ENCODE peak calls at places on chromosomes 1 and 21, in ten cellular contexts. V is GM12891, Y is H1, T is A549, J is ovary, S is transverse colon, P is gastrocnemius medialis, C is lower leg skin, L is K562, N is NB4. Q is an unnamed sample.

GRCh38 chr1:21490774-21491482 is 18.3 kb upstream of the ALPL start:
- DNase-seq in C (no peak), P (no peak), Y (no peak), T (peak), S (peak), J (no peak), L (peak), N (peak), V (no peak), Q (peak)

GRCh38 chr1:111971396-111971795 is 18.1 kb downstream of the KCND3 start:
- DNase-seq in C (no peak), N (no peak), V (no peak), Y (no peak), L (no peak), J (no peak), T (no peak), S (no peak), P (no peak), Q (no peak)

GRCh38 chr1:175420491-175420827 is 227.9 kb upstream of the KIAA0040 start:
- DNase-seq in P (no peak), C (no peak), J (no peak), S (no peak), Y (no peak), T (no peak), L (no peak), N (no peak), V (no peak), Q (no peak)

GRCh38 chr1:38476784-38477175 is 382.8 kb downstream of the RRAGC start:
- DNase-seq in C (no peak), J (no peak), S (no peak), P (no peak), T (no peak), V (no peak), N (no peak), L (no peak), Y (no peak), Q (no peak)

GRCh38 chr1:52645261-52645660 is 12.3 kb downstream of the SHISAL2A start:
- DNase-seq in T (no peak), C (no peak), P (no peak), L (no peak), V (no peak), S (no peak), N (no peak), Y (no peak), J (no peak), Q (no peak)

GRCh38 chr1:145824499-145824842 is 471 bp downstream of the POLR3C start:
- DNase-seq in C (no peak), T (peak), J (no peak), Y (no peak), P (no peak), L (no peak), V (no peak), S (no peak), N (no peak), Q (peak)

GRCh38 chr1:56025942-56026341 is 553.4 kb downstream of the PLPP3 start:
- DNase-seq in L (no peak), V (no peak), Y (no peak), S (no peak), N (no peak), T (no peak), C (no peak), J (no peak), P (no peak), Q (no peak)

GRCh38 chr1:187038789-187039188 is 210.0 kb downstream of the PLA2G4A start:
- DNase-seq in T (no peak), S (no peak), V (no peak), P (no peak), C (no peak), Y (no peak), J (no peak), L (no peak), N (peak), Q (no peak)

GRCh38 chr1:17573518-17574041 is 34.1 kb downstream of the ARHGEF10L start:
- DNase-seq in Y (no peak), N (no peak), L (no peak), C (no peak), P (no peak), J (no peak), T (no peak), S (no peak), V (no peak), Q (no peak)

GRCh38 chr1:143735764-143736461 is 235.9 kb downstream of the FAM72C start:
- DNase-seq in N (peak), C (no peak), P (no peak), L (no peak), T (peak), V (no peak), Y (peak), S (no peak), J (no peak), Q (no peak)

GRCh38 chr1:69246109-69246508 is 321.6 kb upstream of the LRRC7 start:
- DNase-seq in S (no peak), N (no peak), J (no peak), V (no peak), C (no peak), Y (no peak), T (no peak), P (no peak), L (no peak), Q (no peak)

GRCh38 chr1:245939756-245940345 is 567.2 kb downstream of the SMYD3 start:
- DNase-seq in V (no peak), J (no peak), P (no peak), N (no peak), L (no peak), Y (no peak), T (no peak), S (no peak), C (no peak), Q (no peak)

GRCh38 chr1:55156093-55156492 is 59.1 kb downstream of the USP24 start:
- DNase-seq in V (no peak), P (no peak), L (no peak), N (no peak), S (no peak), C (no peak), Y (no peak), T (no peak), J (no peak), Q (no peak)

GRCh38 chr1:55504306-55504706 is 289.1 kb upstream of the USP24 start:
- DNase-seq in L (no peak), J (no peak), C (no peak), V (no peak), Y (no peak), P (no peak), S (peak), T (no peak), N (no peak), Q (no peak)

GRCh38 chr1:51484591-51484990 is 34.5 kb downstream of the EPS15 start:
- DNase-seq in N (no peak), S (no peak), Y (no peak), C (no peak), L (no peak), J (no peak), T (no peak), P (no peak), V (no peak), Q (no peak)

GRCh38 chr1:110780600-110781484 is 92.1 kb upstream of the CD53 start:
- DNase-seq in P (peak), Y (peak), S (peak), N (peak), L (peak), V (peak), T (peak), J (peak), C (peak), Q (peak)

GRCh38 chr1:1424623-1425229 is 3.6 kb upstream of the ANKRD65 start:
- DNase-seq in N (no peak), Y (no peak), J (no peak), V (no peak), L (no peak), T (no peak), P (no peak), S (no peak), C (no peak), Q (no peak)

GRCh38 chr1:45327644-45328515 is 1.2 kb downstream of the HPDL start:
- DNase-seq in N (peak), C (no peak), L (peak), P (no peak), T (no peak), J (no peak), Y (peak), V (no peak), S (peak), Q (peak)

GRCh38 chr1:89873757-89874156 is 52.9 kb downstream of the LRRC8D start:
- DNase-seq in T (no peak), P (no peak), N (no peak), C (no peak), J (no peak), S (no peak), V (no peak), L (no peak), Y (no peak), Q (peak)

GRCh38 chr21:17780539-17780938 is 38.6 kb downstream of the C21orf91 start:
- DNase-seq in V (no peak), P (no peak), C (no peak), N (peak), J (no peak), Y (no peak), L (no peak), T (no peak), S (peak), Q (no peak)

GRCh38 chr1:40381268-40382109 is 8.0 kb downstream of the SMAP2 start:
- DNase-seq in C (no peak), Y (no peak), S (no peak), T (no peak), L (no peak), V (no peak), J (no peak), N (peak), P (no peak), Q (peak)

GRCh38 chr1:164733070-164733469 is 174.1 kb downstream of the PBX1 start:
- DNase-seq in L (no peak), N (peak), P (no peak), Y (no peak), T (peak), C (no peak), S (no peak), V (no peak), J (no peak), Q (no peak)

GRCh38 chr1:90726716-90727480 is 9.8 kb upstream of the BARHL2 start:
- DNase-seq in J (no peak), S (no peak), Y (peak), V (no peak), P (no peak), N (no peak), L (no peak), C (no peak), T (no peak), Q (no peak)

GRCh38 chr1:108199231-108199657 is 899 bp downstream of the SLC25A24 start:
- DNase-seq in N (peak), C (no peak), L (no peak), S (peak), J (no peak), V (no peak), T (peak), P (no peak), Y (no peak), Q (no peak)

GRCh38 chr1:220516014-220516721 is 11.8 kb upstream of the MARK1 start:
- DNase-seq in V (no peak), Y (no peak), L (no peak), P (no peak), N (no peak), C (no peak), S (no peak), J (no peak), T (no peak), Q (no peak)

GRCh38 chr1:161159915-161160248 is 582 bp downstream of the USP21 start:
- DNase-seq in J (no peak), N (no peak), C (no peak), P (no peak), V (no peak), T (no peak), Y (no peak), L (no peak), S (no peak), Q (no peak)

GRCh38 chr1:207826557-207827487 is 75.0 kb downstream of the CD46 start:
- DNase-seq in V (no peak), C (no peak), S (peak), Y (no peak), L (no peak), P (no peak), J (peak), T (peak), N (peak), Q (peak)
- TF ChIP-seq POLR2A in V (no peak), C (no peak), S (peak), Y (no peak), L (no peak), P (no peak), J (no peak), T (no peak), N (no peak), Q (no peak)

GRCh38 chr1:204162498-204163074 is 3.6 kb downstream of the REN start:
- DNase-seq in P (peak), L (peak), J (peak), V (peak), Y (peak), N (peak), S (peak), T (peak), C (peak), Q (peak)
- TF ChIP-seq POLR2A in P (no peak), L (no peak), J (no peak), V (no peak), Y (no peak), N (no peak), S (no peak), T (no peak), C (no peak), Q (no peak)

DNA sequence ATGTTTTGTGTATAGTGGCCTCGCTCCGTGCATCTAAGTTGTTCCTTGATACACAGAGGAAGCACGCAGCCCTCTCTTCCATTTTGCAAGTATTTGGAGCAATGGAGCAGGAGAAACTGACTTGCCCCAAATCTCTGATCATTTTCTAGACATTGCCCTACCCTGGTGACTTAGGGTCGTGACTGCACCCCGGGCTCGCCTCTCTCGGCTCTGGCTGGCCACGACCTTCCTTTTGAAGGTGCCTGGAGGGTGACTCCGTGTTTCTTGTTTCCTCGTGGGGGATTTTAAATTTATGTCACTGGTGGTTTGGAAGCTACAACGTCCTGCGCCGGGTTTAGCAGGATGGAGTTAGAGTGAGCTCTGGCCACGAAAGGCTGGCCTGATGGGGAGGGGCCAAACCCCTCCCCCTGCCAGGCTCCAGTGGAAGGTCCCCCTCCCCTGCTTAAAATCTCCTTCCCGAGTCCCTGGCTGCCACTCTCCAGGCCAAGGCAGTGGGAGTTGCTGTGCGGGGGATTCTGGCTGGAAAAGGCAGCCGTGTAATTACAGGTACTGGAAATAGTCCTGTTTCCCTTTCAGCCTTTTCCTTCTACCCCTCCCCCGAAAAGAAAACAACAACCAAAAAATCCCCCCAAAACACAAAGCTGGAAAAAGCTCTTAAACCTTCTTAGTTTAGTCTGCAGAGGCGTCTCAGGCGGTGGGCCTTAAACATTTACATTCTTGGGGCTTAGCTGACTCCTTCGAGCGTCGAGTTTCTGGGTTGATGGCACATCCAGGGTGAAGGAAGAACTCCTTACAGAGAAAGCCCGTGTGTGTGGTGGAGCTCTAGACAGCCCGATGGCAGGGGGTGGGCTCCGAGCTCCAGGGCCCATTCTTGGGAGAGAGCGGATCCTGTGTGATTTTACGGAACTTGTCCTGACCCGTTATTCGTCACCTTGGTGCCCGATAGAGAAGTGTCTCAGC is 28.1 kb downstream of the SPSB1 start:
- DNase-seq in V (no peak), Y (no peak), P (no peak), S (no peak), L (no peak), J (no peak), T (no peak), C (no peak), N (no peak), Q (no peak)
- TF ChIP-seq POLR2A in V (no peak), Y (no peak), P (no peak), S (no peak), L (no peak), J (no peak), T (no peak), C (no peak), N (no peak), Q (no peak)

GRCh38 chr1:28526886-28527285 is 21.0 kb downstream of the RCC1 start:
- DNase-seq in V (no peak), J (no peak), N (no peak), T (no peak), C (no peak), L (no peak), Y (no peak), P (no peak), S (no peak), Q (no peak)
- TF ChIP-seq POLR2A in V (no peak), J (no peak), N (no peak), T (no peak), C (no peak), L (no peak), Y (no peak), P (no peak), S (no peak), Q (no peak)

GRCh38 chr1:205963352-205963751 is 20.1 kb upstream of the SLC26A9 start:
- DNase-seq in Y (no peak), N (peak), L (no peak), C (no peak), P (no peak), S (no peak), T (no peak), V (no peak), J (no peak), Q (no peak)

GRCh38 chr1:205963756-205964155 is 20.5 kb upstream of the SLC26A9 start:
- DNase-seq in C (no peak), S (no peak), T (no peak), V (no peak), J (no peak), N (no peak), L (no peak), Y (no peak), P (no peak), Q (no peak)

GRCh38 chr1:205961405-205961804 is 18.1 kb upstream of the SLC26A9 start:
- DNase-seq in L (no peak), Y (no peak), T (no peak), J (no peak), C (no peak), P (no peak), N (no peak), V (no peak), S (no peak), Q (no peak)

GRCh38 chr1:205962821-205963221 is 19.6 kb upstream of the SLC26A9 start:
- DNase-seq in V (no peak), J (no peak), P (no peak), L (no peak), S (no peak), T (no peak), Y (no peak), N (peak), C (no peak), Q (no peak)

DNA sequence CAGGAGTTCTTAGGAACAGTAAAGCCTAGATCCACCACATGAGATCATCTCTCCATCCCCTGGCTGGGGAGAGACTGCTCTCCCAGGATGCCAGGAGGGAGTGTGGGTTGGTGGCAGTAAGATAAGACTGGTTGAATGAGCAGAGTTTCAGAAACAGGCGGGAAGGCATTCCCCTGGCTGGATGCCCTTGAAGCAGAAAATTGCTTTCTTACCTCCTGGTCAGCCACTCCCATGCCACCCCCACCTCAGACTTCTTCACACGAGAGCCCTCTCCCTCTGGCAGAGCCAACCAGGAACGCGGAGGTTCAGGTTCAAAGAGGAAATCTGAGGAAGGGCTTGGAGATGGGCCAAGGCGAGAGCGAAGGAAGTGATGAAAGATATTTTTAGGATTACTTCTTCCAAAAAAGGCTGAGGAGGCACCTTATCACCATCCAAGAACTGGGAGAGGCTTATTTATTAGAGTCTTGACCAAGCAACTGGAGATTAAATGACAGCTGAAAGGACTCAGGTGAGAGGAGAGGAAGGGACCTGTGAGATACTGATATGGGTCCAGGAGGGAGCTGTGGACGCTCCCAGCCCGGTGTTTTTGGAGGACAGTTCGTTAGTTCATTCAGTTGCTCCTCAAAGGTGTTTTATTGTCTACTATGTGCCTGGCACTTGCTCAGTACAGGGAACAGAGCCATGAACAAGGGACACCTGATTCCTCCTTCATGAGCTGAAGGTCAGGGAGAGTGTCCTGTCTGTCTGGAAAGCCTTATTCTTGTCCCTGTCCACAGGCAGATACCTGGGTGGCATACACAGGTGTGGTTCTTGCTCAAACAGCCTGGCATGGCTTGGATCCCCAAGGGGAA is 18.9 kb upstream of the SLC26A9 start:
- DNase-seq in P (peak), J (no peak), V (no peak), S (no peak), Y (no peak), L (no peak), T (no peak), N (no peak), C (no peak), Q (no peak)
- TF ChIP-seq POLR2A in P (no peak), J (no peak), V (no peak), S (no peak), Y (no peak), L (no peak), T (no peak), N (no peak), C (no peak), Q (no peak)

GRCh38 chr1:235074335-235075120 is 54.1 kb downstream of the TOMM20 start:
- DNase-seq in N (peak), V (no peak), C (peak), T (peak), Y (no peak), J (no peak), S (peak), L (no peak), P (no peak), Q (no peak)
- TF ChIP-seq POLR2A in N (no peak), V (no peak), C (no peak), T (peak), Y (no peak), J (no peak), S (no peak), L (no peak), P (peak), Q (no peak)

DNA sequence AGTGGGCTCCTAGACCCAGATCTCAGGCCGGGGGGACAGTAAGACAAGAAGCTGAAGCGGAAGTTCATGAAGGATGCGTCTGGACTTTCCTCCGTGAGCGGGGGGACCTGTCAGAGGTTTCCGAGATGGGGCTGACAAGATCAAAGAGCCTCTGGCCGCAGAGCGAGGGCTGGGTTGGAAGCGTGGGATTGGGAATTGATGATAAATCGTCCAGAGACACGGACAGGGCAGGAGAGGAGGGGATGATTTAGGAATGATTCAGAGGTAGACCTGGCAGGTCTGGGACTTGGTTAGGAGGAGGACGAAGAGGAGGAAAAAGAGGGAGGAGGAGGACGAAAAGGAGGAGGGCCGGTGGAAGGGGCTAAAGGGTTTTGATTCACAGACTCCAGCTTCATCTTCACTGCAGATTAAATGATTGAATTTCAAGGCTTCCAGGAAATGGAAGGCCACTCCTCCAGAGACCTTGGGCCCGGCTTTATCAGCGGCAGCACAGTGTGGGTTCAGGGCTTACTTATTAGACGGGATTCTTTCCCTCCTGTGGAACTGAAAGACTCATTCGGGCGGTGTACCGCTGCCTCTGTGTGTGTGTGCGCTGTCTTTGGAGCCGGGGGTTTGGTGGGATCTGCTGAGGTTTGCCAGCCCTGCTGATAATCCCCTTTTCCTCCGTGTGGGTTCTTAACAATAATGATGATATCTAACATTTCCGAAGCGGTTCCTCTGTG is 85.7 kb upstream of the SLC45A1 start:
- DNase-seq in T (no peak), V (no peak), N (no peak), Y (no peak), C (no peak), L (no peak), S (no peak), J (no peak), P (no peak), Q (no peak)
- TF ChIP-seq POLR2A in T (no peak), V (no peak), N (no peak), Y (no peak), C (no peak), L (no peak), S (no peak), J (no peak), P (no peak), Q (no peak)

Q was measured in erythroblast.